ENCODE peak calls at places on chromosomes 4 and X, in seven cellular contexts. W, U, L, S, M, B and K are unnamed samples.
A peak's percentile ranks its signal among the peaks of the same experiment; 100 is the strongest.

GRCh38 chr4:44071959-44072955 is 376.4 kb downstream of the KCTD8 start:
- DNase-seq in W (no peak), U (no peak), L (no peak), S (no peak), M (no peak), B (no peak), K (peak; percentile 59)

GRCh38 chr4:82744284-82744963 is 54.2 kb downstream of the SCD5 start:
- DNase-seq in W (peak; percentile 82), U (no peak), L (no peak), S (no peak), M (no peak), B (no peak), K (no peak)

GRCh38 chr4:125368684-125369083 is 53.9 kb downstream of the FAT4 start:
- DNase-seq in W (no peak), U (no peak), L (no peak), S (no peak), M (no peak), B (no peak), K (no peak)

GRCh38 chr4:15906024-15906443 is 32.5 kb downstream of the FGFBP1 start:
- DNase-seq in W (peak; percentile 63), U (peak; percentile 85), L (no peak), S (peak; percentile 65), M (no peak), B (peak; percentile 91), K (peak; percentile 92)

GRCh38 chrX:45668686-45669443 is 468.2 kb upstream of the DIPK2B start:
- DNase-seq in W (no peak), U (no peak), L (no peak), S (no peak), M (no peak), B (no peak), K (no peak)

GRCh38 chrX:20988118-20988517 is 386.1 kb upstream of the CNKSR2 start:
- DNase-seq in W (no peak), U (no peak), L (no peak), S (no peak), M (no peak), B (peak; percentile 60), K (no peak)

GRCh38 chrX:109890910-109891502 is 111.9 kb upstream of the TMEM164 start:
- DNase-seq in W (peak; percentile 61), U (peak; percentile 47), L (no peak), S (peak; percentile 59), M (peak; percentile 43), B (peak; percentile 79), K (peak; percentile 79)

GRCh38 chrX:41275661-41276609 is 58.0 kb upstream of the DDX3X start:
- DNase-seq in W (peak; percentile 62), U (peak; percentile 84), L (no peak), S (peak; percentile 78), M (peak; percentile 21), B (peak; percentile 55), K (peak; percentile 87)

GRCh38 chr4:55435136-55435535 is 39.4 kb downstream of the TMEM165 start:
- DNase-seq in W (no peak), U (no peak), L (peak; percentile 1), S (no peak), M (no peak), B (no peak), K (no peak)

GRCh38 chr4:138050601-138051000 is 191.5 kb downstream of the SLC7A11 start:
- DNase-seq in W (no peak), U (no peak), L (no peak), S (no peak), M (no peak), B (no peak), K (no peak)

GRCh38 chrX:115941388-115941787 is 229.2 kb upstream of the AGTR2 start:
- DNase-seq in W (no peak), U (no peak), L (no peak), S (no peak), M (no peak), B (no peak), K (no peak)

GRCh38 chr4:181582595-181582994 is 660.6 kb upstream of the TENM3 start:
- DNase-seq in W (no peak), U (no peak), L (no peak), S (no peak), M (no peak), B (peak; percentile 20), K (no peak)

GRCh38 chr4:1055721-1056590 is 44.5 kb downstream of the FGFRL1 start:
- DNase-seq in W (peak; percentile 54), U (no peak), L (no peak), S (peak; percentile 77), M (no peak), B (peak; percentile 84), K (peak; percentile 96)

GRCh38 chr4:151408630-151409469 is at the start of gene FHIP1A:
- DNase-seq in W (peak; percentile 95), U (peak; percentile 46), L (no peak), S (peak; percentile 86), M (peak; percentile 86), B (peak; percentile 52), K (peak; percentile 93)

GRCh38 chr4:187414716-187415115 is 580.9 kb upstream of the ZFP42 start:
- DNase-seq in W (no peak), U (no peak), L (no peak), S (no peak), M (no peak), B (no peak), K (no peak)

GRCh38 chrX:54530358-54530900 is 410 bp downstream of the GNL3L start:
- DNase-seq in W (no peak), U (no peak), L (peak; percentile 1), S (no peak), M (no peak), B (no peak), K (no peak)

GRCh38 chrX:111041018-111041462 is 55.0 kb upstream of the PAK3 start:
- DNase-seq in W (no peak), U (no peak), L (no peak), S (no peak), M (peak; percentile 9), B (peak; percentile 80), K (no peak)

GRCh38 chr4:122450847-122451246 is 5.7 kb downstream of the IL2 start:
- DNase-seq in W (no peak), U (peak; percentile 0), L (no peak), S (no peak), M (peak; percentile 1), B (peak; percentile 13), K (no peak)

GRCh38 chr4:87949961-87950360 is 25.6 kb upstream of the SPP1 start:
- DNase-seq in W (no peak), U (no peak), L (no peak), S (no peak), M (no peak), B (no peak), K (no peak)

GRCh38 chrX:115642895-115643530 is 82.0 kb downstream of the PLS3 start:
- DNase-seq in W (peak; percentile 36), U (peak; percentile 9), L (peak; percentile 23), S (no peak), M (peak; percentile 6), B (peak; percentile 44), K (no peak)

GRCh38 chr4:81905966-81906365 is 434.3 kb upstream of the RASGEF1B start:
- DNase-seq in W (no peak), U (no peak), L (peak; percentile 37), S (no peak), M (peak; percentile 4), B (no peak), K (no peak)

GRCh38 chr4:38131371-38132139 is 171.4 kb downstream of the PTTG2 start:
- DNase-seq in W (no peak), U (no peak), L (peak; percentile 84), S (no peak), M (no peak), B (no peak), K (no peak)

DNA sequence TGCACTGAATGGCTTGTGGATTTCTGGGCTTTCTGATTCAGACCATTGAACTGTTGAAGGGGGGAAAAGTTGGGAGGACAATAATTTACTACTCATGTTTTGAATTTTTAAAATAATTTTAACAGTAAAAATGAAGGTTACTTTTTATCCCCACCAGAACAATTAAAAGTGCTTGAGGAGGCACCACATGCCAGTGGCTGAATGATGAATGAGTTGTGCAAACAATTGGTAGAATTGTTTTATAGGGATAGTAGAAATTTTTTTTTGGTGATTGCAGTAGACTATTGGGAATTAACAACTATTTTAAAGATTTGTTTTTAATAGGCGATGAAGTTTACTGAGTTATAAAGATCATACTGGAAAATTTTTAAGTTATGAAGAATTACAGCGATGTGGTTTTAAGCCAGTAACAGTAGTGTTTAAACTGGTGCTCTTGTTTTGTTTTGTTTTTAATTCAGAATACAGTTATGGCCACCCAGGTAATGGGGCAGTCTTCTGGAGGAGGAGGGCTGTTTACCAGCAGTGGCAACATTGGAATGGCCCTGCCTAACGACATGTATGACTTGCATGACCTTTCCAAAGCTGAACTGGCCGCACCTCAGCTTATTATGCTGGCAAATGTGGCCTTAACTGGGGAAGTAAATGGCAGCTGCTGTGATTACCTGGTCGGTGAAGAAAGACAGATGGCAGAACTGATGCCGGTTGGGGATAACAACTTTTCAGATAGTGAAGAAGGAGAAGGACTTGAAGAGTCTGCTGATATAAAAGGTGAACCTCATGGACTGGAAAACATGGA is 2.7 kb downstream of the REST start:
- DNase-seq in W (no peak), U (no peak), L (no peak), S (no peak), M (no peak), B (peak; percentile 21), K (peak; percentile 25)
- H3K4me3 ChIP-seq in W (no peak overlapping the region), U (peak overlapping the region; percentile 96), L (peak overlapping the region; percentile 91), S (no peak overlapping the region), M (peak overlapping the region; percentile 99), B (peak overlapping the region; percentile 74), K (peak overlapping the region; percentile 100)

GRCh38 chr4:2942037-2942531 is 21.1 kb downstream of the NOP14 start:
- DNase-seq in W (no peak), U (no peak), L (no peak), S (no peak), M (no peak), B (no peak), K (peak; percentile 75)

GRCh38 chr4:2944091-2944482 is 19.1 kb downstream of the NOP14 start:
- DNase-seq in W (no peak), U (no peak), L (no peak), S (no peak), M (no peak), B (no peak), K (peak; percentile 54)

GRCh38 chr4:2943364-2944090 is 19.7 kb downstream of the NOP14 start:
- DNase-seq in W (no peak), U (no peak), L (no peak), S (no peak), M (no peak), B (no peak), K (peak; percentile 65)

GRCh38 chr4:2941138-2942036 is 21.8 kb downstream of the NOP14 start:
- DNase-seq in W (no peak), U (no peak), L (no peak), S (no peak), M (no peak), B (peak; percentile 16), K (peak; percentile 73)

GRCh38 chr4:2942532-2943363 is 20.5 kb downstream of the NOP14 start:
- DNase-seq in W (peak; percentile 76), U (no peak), L (no peak), S (no peak), M (no peak), B (no peak), K (peak; percentile 77)
- TF ChIP-seq POLR2A in W (no peak), U (no peak), L (peak; percentile 61), S (no peak), M (no peak), B (peak; percentile 15), K (no peak)

GRCh38 chr4:115871596-115871995 is 758.2 kb upstream of the NDST4 start:
- DNase-seq in W (no peak), U (no peak), L (no peak), S (no peak), M (no peak), B (no peak), K (no peak)

GRCh38 chr4:115873048-115873447 is 759.6 kb upstream of the NDST4 start:
- DNase-seq in W (no peak), U (no peak), L (no peak), S (no peak), M (no peak), B (no peak), K (peak; percentile 34)
- TF ChIP-seq CTCF in W (no peak), U (no peak), L (no peak), S (no peak), M (no peak), B (peak; percentile 24), K (no peak)

GRCh38 chr4:11426716-11427115 is 2.0 kb downstream of the HS3ST1 start:
- DNase-seq in W (no peak), U (no peak), L (no peak), S (no peak), M (no peak), B (no peak), K (no peak)
- H3K4me3 ChIP-seq in W (peak overlapping the region; percentile 63), U (no peak overlapping the region), L (no peak overlapping the region), S (no peak overlapping the region), M (no peak overlapping the region), B (no peak overlapping the region), K (peak overlapping the region; percentile 54)